ENCODE peak calls at places on chromosome 7, in nine cellular contexts. Z is aorta; S is CD8-positive, alpha-beta memory T cell; G is AG04450; U is CD4-positive, alpha-beta T cell; E is fibroblast of lung; R is right cardiac atrium; J is cardiac muscle cell; V is dorsolateral prefrontal cortex. C is an unnamed sample.

GRCh38 chr7:39249635-39250034 is 271.9 kb downstream of the POU6F2 start:
- DNase-seq in Z (no peak), S (no peak), G (no peak), U (no peak), E (no peak), R (no peak), J (no peak), V (no peak), C (no peak)

GRCh38 chr7:23299770-23300300 is 696 bp downstream of the MALSU1 start:
- DNase-seq in Z (no peak), S (peak), G (no peak), U (no peak), E (no peak), R (no peak), J (peak), V (no peak), C (no peak)

GRCh38 chr7:91031757-91032156 is 232.5 kb upstream of the FZD1 start:
- DNase-seq in Z (no peak), S (no peak), G (no peak), U (no peak), E (no peak), R (no peak), J (no peak), V (no peak), C (no peak)

GRCh38 chr7:140212100-140212881 is 35.5 kb upstream of the KDM7A start:
- DNase-seq in Z (no peak), S (no peak), G (no peak), U (no peak), E (no peak), R (no peak), J (no peak), V (no peak), C (no peak)

GRCh38 chr7:80640841-80641240 is 2.4 kb downstream of the CD36 start:
- DNase-seq in Z (no peak), S (no peak), G (no peak), U (no peak), E (peak), R (no peak), J (peak), V (no peak), C (no peak)

GRCh38 chr7:107179326-107180163 is 10.7 kb downstream of the HBP1 start:
- DNase-seq in Z (no peak), S (no peak), G (no peak), U (no peak), E (peak), R (no peak), J (peak), V (no peak), C (no peak)

GRCh38 chr7:140390466-140391190 is 7.7 kb downstream of the SLC37A3 start:
- DNase-seq in Z (no peak), S (no peak), G (no peak), U (no peak), E (peak), R (no peak), J (peak), V (no peak), C (no peak)

GRCh38 chr7:149883452-149883861 is 9.7 kb downstream of the ATP6V0E2 start:
- DNase-seq in Z (peak), S (peak), G (no peak), U (peak), E (peak), R (peak), J (peak), V (peak), C (peak)

GRCh38 chr7:41930538-41931262 is 227.8 kb upstream of the INHBA start:
- DNase-seq in Z (no peak), S (no peak), G (no peak), U (no peak), E (no peak), R (no peak), J (peak), V (no peak), C (no peak)

GRCh38 chr7:44226396-44226753 is 25.6 kb downstream of the YKT6 start:
- DNase-seq in Z (no peak), S (no peak), G (no peak), U (no peak), E (no peak), R (peak), J (no peak), V (no peak), C (no peak)

GRCh38 chr7:95420996-95421846 is 13.6 kb downstream of the PON2 start:
- DNase-seq in Z (no peak), S (no peak), G (peak), U (no peak), E (peak), R (no peak), J (peak), V (no peak), C (peak)

GRCh38 chr7:8433477-8434289 is at the start of gene NXPH1:
- DNase-seq in Z (no peak), S (no peak), G (no peak), U (no peak), E (no peak), R (no peak), J (peak), V (no peak), C (no peak)

GRCh38 chr7:151796091-151796870 is 80.6 kb downstream of the PRKAG2 start:
- DNase-seq in Z (peak), S (no peak), G (no peak), U (no peak), E (peak), R (peak), J (no peak), V (no peak), C (no peak)

GRCh38 chr7:129433823-129434171 is 435 bp upstream of the STRIP2 start:
- DNase-seq in Z (no peak), S (no peak), G (no peak), U (no peak), E (no peak), R (no peak), J (no peak), V (no peak), C (no peak)

GRCh38 chr7:98617051-98617959 is at the start of gene NPTX2:
- DNase-seq in Z (peak), S (no peak), G (no peak), U (no peak), E (no peak), R (peak), J (peak), V (peak), C (peak)

GRCh38 chr7:135459076-135459475 is 50.8 kb downstream of the CNOT4 start:
- DNase-seq in Z (no peak), S (no peak), G (no peak), U (no peak), E (no peak), R (no peak), J (no peak), V (no peak), C (no peak)

GRCh38 chr7:139492293-139492692 is 8.8 kb upstream of the KLRG2 start:
- DNase-seq in Z (no peak), S (no peak), G (no peak), U (no peak), E (no peak), R (no peak), J (no peak), V (no peak), C (no peak)

GRCh38 chr7:75881436-75882095 is 2.7 kb downstream of the RHBDD2 start:
- DNase-seq in Z (no peak), S (no peak), G (no peak), U (no peak), E (no peak), R (no peak), J (no peak), V (no peak), C (no peak)

GRCh38 chr7:76512941-76513816 is 2.8 kb downstream of the UPK3B start:
- DNase-seq in Z (peak), S (no peak), G (no peak), U (no peak), E (no peak), R (no peak), J (peak), V (no peak), C (no peak)

GRCh38 chr7:157020514-157021070 is 10.1 kb upstream of the MNX1 start:
- DNase-seq in Z (no peak), S (no peak), G (no peak), U (no peak), E (no peak), R (no peak), J (no peak), V (no peak), C (no peak)

GRCh38 chr7:119936876-119937275 is 336.1 kb upstream of the KCND2 start:
- DNase-seq in Z (no peak), S (no peak), G (no peak), U (no peak), E (no peak), R (no peak), J (no peak), V (no peak), C (no peak)
- H3K27ac ChIP-seq in Z (no peak), S (no peak), G (no peak), U (no peak), E (no peak), R (no peak), J (no peak), V (no peak), C (no peak)

GRCh38 chr7:87156709-87157108 is 4.5 kb downstream of the DMTF1 start:
- DNase-seq in Z (no peak), S (no peak), G (no peak), U (no peak), E (peak), R (no peak), J (no peak), V (no peak), C (no peak)
- H3K27ac ChIP-seq in Z (peak), S (no peak), G (no peak), U (no peak), E (peak), R (no peak), J (no peak), V (no peak), C (no peak)

DNA sequence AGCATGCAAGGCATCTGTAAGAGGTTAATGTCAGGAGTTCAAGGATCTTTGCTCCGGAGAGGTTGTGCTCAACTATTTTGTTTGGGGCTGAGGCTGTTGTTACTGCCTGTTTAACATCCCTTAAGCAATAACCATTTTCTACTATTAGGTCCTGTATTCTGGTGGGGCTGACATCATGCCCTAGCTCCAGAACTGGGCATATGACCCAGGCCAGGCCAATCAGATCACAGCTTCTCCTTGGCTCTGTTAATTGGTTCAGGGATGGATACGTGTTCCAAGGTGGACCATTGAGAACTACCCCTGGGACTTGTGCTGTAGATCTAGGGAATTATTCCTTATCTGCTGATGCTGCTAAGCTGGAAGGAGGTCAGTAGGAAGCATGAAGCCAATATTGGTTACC is 67.0 kb downstream of the SYPL1 start:
- DNase-seq in Z (no peak), S (no peak), G (no peak), U (no peak), E (no peak), R (no peak), J (no peak), V (no peak), C (no peak)
- H3K27ac ChIP-seq in Z (no peak), S (no peak), G (no peak), U (no peak), E (no peak), R (no peak), J (no peak), V (no peak), C (no peak)

DNA sequence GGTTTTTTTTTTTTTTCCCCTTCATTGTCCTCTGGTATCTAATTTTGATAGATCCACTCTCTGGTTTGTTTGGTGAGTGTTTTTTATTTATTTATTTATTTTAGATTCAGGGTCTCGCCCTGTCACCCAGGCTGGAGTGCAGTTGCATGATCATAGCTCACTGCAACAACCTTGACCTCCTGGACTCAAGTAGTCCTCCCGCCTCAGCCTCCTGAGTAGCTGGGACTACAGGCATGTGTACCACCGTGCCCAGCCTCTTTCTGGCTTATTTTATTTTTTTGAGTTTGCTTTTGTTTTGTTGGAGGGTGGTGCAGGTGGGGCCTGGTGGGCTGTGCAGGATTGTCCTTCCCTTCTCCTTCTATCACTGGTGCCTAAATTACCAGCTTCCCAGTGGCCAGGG is 187.2 kb upstream of the SH2B2 start:
- DNase-seq in Z (no peak), S (no peak), G (no peak), U (no peak), E (no peak), R (no peak), J (no peak), V (no peak), C (no peak)
- H3K27ac ChIP-seq in Z (no peak), S (no peak), G (no peak), U (no peak), E (no peak), R (no peak), J (no peak), V (no peak), C (no peak)

DNA sequence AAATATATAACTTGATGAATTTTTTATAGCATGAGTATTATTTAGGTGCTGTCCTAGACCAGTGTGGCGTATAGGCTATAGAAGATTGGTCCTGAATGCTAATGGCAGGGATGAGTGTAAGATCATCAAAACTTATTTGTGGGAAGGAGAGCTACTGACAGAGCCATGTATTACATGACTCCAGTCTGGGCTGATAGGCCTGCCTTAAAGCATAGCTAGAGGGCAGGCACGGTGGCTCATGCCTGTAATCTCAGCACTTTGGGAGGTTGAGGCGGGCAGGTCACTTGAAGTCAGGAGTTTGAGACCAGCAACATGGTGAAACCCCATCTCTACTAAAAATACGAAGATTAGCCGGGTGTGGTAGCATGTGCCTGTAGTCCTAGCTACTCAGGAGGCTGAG is 198.1 kb upstream of the KLF14 start:
- DNase-seq in Z (no peak), S (no peak), G (no peak), U (no peak), E (no peak), R (no peak), J (no peak), V (no peak), C (no peak)
- H3K27ac ChIP-seq in Z (no peak), S (no peak), G (no peak), U (no peak), E (no peak), R (no peak), J (no peak), V (no peak), C (no peak)

GRCh38 chr7:47572939-47573757 is 8.8 kb downstream of the TNS3 start:
- DNase-seq in Z (no peak), S (no peak), G (no peak), U (no peak), E (no peak), R (no peak), J (no peak), V (no peak), C (no peak)
- H3K27ac ChIP-seq in Z (no peak), S (no peak), G (peak), U (no peak), E (peak), R (no peak), J (no peak), V (peak), C (no peak)

DNA sequence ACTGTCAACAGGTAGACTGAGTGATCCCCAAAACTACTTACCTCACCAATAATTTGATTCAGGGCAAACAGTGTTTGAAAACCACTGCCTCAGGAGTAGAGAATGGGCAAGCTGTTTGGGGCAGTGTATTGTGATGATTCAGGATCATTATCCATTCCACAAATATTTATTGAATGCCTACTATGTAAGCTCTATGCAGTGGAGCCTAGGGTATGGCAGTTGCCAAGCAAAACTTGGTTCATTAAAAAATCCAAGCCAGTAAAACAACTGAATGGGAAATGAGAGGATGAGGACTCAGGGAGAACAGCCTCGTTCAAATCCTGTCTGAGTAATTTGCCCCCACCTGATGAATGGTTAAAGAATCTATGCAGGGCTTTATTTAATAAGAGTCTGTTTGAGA is 71.5 kb downstream of the CREB5 start:
- DNase-seq in Z (no peak), S (no peak), G (no peak), U (no peak), E (no peak), R (no peak), J (no peak), V (no peak), C (no peak)
- H3K27ac ChIP-seq in Z (no peak), S (no peak), G (no peak), U (no peak), E (no peak), R (no peak), J (no peak), V (no peak), C (no peak)

GRCh38 chr7:28408105-28408973 is 4.0 kb upstream of the CREB5 start:
- DNase-seq in Z (no peak), S (no peak), G (no peak), U (no peak), E (no peak), R (peak), J (no peak), V (peak), C (no peak)

GRCh38 chr7:28405662-28406061 is 6.7 kb upstream of the CREB5 start:
- DNase-seq in Z (peak), S (no peak), G (peak), U (no peak), E (peak), R (peak), J (peak), V (no peak), C (no peak)

GRCh38 chr7:28408974-28409715 is 3.2 kb upstream of the CREB5 start:
- DNase-seq in Z (peak), S (peak), G (peak), U (peak), E (peak), R (peak), J (peak), V (peak), C (peak)

GRCh38 chr7:28407643-28408042 is 4.7 kb upstream of the CREB5 start:
- DNase-seq in Z (no peak), S (no peak), G (no peak), U (no peak), E (peak), R (peak), J (peak), V (no peak), C (no peak)

GRCh38 chr7:28406192-28406591 is 6.1 kb upstream of the CREB5 start:
- DNase-seq in Z (peak), S (no peak), G (no peak), U (no peak), E (no peak), R (no peak), J (peak), V (no peak), C (no peak)
- H3K27ac ChIP-seq in Z (peak), S (no peak), G (peak), U (no peak), E (no peak), R (no peak), J (no peak), V (no peak), C (no peak)